ENCODE peak calls at places on chromosomes 4 and X, in seven cellular contexts. V is thoracic aorta, M is WTC11, T is mucosa of descending colon, K is HFFc6, Y is activated B cell treated with CpG ODN at 0.5 μM for 24 hours, S is A549. Q is an unnamed sample.

GRCh38 chr4:11297627-11298026 is 131.1 kb downstream of the HS3ST1 start:
- DNase-seq in V (no peak), K (no peak), Y (no peak), S (no peak), M (no peak), T (no peak), Q (no peak)

GRCh38 chrX:65034641-65035450 is 58.6 kb upstream of the ZC4H2 start:
- DNase-seq in Y (peak), V (no peak), M (peak), S (peak), T (peak), K (peak), Q (peak)

GRCh38 chr4:43990968-43991367 is 457.6 kb downstream of the KCTD8 start:
- DNase-seq in Y (no peak), K (no peak), S (no peak), V (no peak), T (no peak), M (no peak), Q (no peak)

GRCh38 chrX:101550825-101551767 is 749 bp downstream of the ARMCX1 start:
- DNase-seq in V (no peak), T (peak), S (no peak), M (peak), Y (no peak), K (peak), Q (no peak)

GRCh38 chr4:958836-959337 is 14.5 kb downstream of the DGKQ start:
- DNase-seq in V (no peak), T (no peak), K (no peak), Y (no peak), M (no peak), S (no peak), Q (no peak)

GRCh38 chr4:95478679-95479078 is 70.1 kb downstream of the UNC5C start:
- DNase-seq in K (no peak), S (no peak), T (no peak), M (no peak), V (no peak), Y (no peak), Q (no peak)

GRCh38 chr4:139458999-139459398 is 5.1 kb downstream of the RAB33B start:
- DNase-seq in V (no peak), T (no peak), S (no peak), M (no peak), Y (no peak), K (peak), Q (no peak)

GRCh38 chr4:22501715-22502095 is 14.2 kb downstream of the ADGRA3 start:
- DNase-seq in M (no peak), T (no peak), S (no peak), V (no peak), K (no peak), Y (no peak), Q (no peak)

GRCh38 chr4:165394275-165394674 is 15.5 kb downstream of the CPE start:
- DNase-seq in K (no peak), V (no peak), Y (no peak), S (no peak), T (no peak), M (no peak), Q (no peak)

GRCh38 chrX:129953881-129954280 is 28.6 kb upstream of the BCORL1 start:
- DNase-seq in S (no peak), Y (no peak), V (no peak), M (no peak), T (no peak), K (no peak), Q (no peak)

GRCh38 chr4:76784237-76784636 is 113.7 kb downstream of the SOWAHB start:
- DNase-seq in S (no peak), K (no peak), M (peak), V (no peak), Y (no peak), T (no peak), Q (no peak)

GRCh38 chrX:13000311-13000811 is 25.5 kb downstream of the TMSB4X start:
- DNase-seq in S (no peak), T (no peak), Y (no peak), K (no peak), V (no peak), M (no peak), Q (no peak)

GRCh38 chr4:89486042-89486441 is 178.4 kb upstream of the GPRIN3 start:
- DNase-seq in V (no peak), K (peak), T (no peak), M (no peak), Y (no peak), S (no peak), Q (no peak)

GRCh38 chr4:87882321-87882720 is 49.6 kb downstream of the MEPE start:
- DNase-seq in V (no peak), Y (no peak), K (peak), T (no peak), M (no peak), S (no peak), Q (no peak)

GRCh38 chr4:53459548-53459947 is 82.1 kb downstream of the FIP1L1 start:
- DNase-seq in S (no peak), T (no peak), K (peak), M (no peak), Y (no peak), V (no peak), Q (no peak)

GRCh38 chr4:150176559-150176958 is 98.3 kb downstream of the DCLK2 start:
- DNase-seq in S (no peak), V (no peak), M (no peak), K (peak), T (no peak), Y (no peak), Q (no peak)

GRCh38 chr4:141473952-141474351 is 162.4 kb upstream of the IL15 start:
- DNase-seq in Y (no peak), S (no peak), K (peak), V (no peak), T (no peak), M (no peak), Q (no peak)

GRCh38 chr4:175290401-175290800 is 372.2 kb downstream of the ADAM29 start:
- DNase-seq in V (no peak), T (no peak), Y (no peak), K (no peak), S (no peak), M (no peak), Q (no peak)

GRCh38 chrX:70960728-70961127 is 29.8 kb upstream of the SLC7A3 start:
- DNase-seq in Y (no peak), M (no peak), K (no peak), T (no peak), S (no peak), V (no peak), Q (no peak)

GRCh38 chrX:10549280-10549679 is 71.1 kb downstream of the MID1 start:
- DNase-seq in Y (no peak), T (peak), S (no peak), K (peak), V (no peak), M (no peak), Q (no peak)

GRCh38 chr4:145937990-145938611 is 522 bp downstream of the ZNF827 start:
- DNase-seq in V (no peak), T (peak), K (no peak), Y (peak), S (no peak), M (peak), Q (peak)

GRCh38 chrX:68504237-68504636 is 5.4 kb downstream of the YIPF6 start:
- DNase-seq in Y (no peak), M (no peak), K (peak), S (peak), T (no peak), V (no peak), Q (no peak)

GRCh38 chrX:68511255-68511654 is 12.4 kb downstream of the YIPF6 start:
- DNase-seq in T (no peak), M (peak), V (no peak), Y (no peak), S (peak), K (no peak), Q (no peak)

GRCh38 chrX:68503830-68504229 is 5.0 kb downstream of the YIPF6 start:
- DNase-seq in M (no peak), V (no peak), S (no peak), Y (no peak), T (no peak), K (no peak), Q (no peak)

GRCh38 chrX:68508799-68509198 is 9.9 kb downstream of the YIPF6 start:
- DNase-seq in S (no peak), Y (no peak), K (peak), V (no peak), M (no peak), T (no peak), Q (no peak)

GRCh38 chrX:68506649-68507048 is 7.8 kb downstream of the YIPF6 start:
- DNase-seq in K (no peak), T (no peak), M (no peak), V (no peak), S (no peak), Y (no peak), Q (no peak)
- TF ChIP-seq CTCF in K (no peak), T (no peak), M (no peak), V (no peak), S (no peak), Y (no peak), Q (no peak)

GRCh38 chrX:132022115-132022862 is 813 bp upstream of the STK26 start:
- DNase-seq in K (no peak), M (peak), S (peak), V (no peak), T (no peak), Y (no peak), Q (no peak)
- TF ChIP-seq CTCF in K (peak), M (no peak), S (peak), V (no peak), T (no peak), Y (no peak), Q (no peak)

GRCh38 chr4:4327652-4328121 is 37.6 kb downstream of the ZBTB49 start:
- DNase-seq in Y (no peak), S (peak), T (peak), M (peak), V (no peak), K (no peak), Q (no peak)
- TF ChIP-seq CTCF in Y (no peak), S (no peak), T (no peak), M (no peak), V (no peak), K (peak), Q (no peak)

GRCh38 chr4:107037188-107037587 is 1.1 kb upstream of the DKK2 start:
- DNase-seq in S (no peak), M (peak), Y (no peak), K (peak), T (peak), V (no peak), Q (peak)
- TF ChIP-seq CTCF in S (no peak), M (no peak), Y (no peak), K (peak), T (no peak), V (peak), Q (no peak)

DNA sequence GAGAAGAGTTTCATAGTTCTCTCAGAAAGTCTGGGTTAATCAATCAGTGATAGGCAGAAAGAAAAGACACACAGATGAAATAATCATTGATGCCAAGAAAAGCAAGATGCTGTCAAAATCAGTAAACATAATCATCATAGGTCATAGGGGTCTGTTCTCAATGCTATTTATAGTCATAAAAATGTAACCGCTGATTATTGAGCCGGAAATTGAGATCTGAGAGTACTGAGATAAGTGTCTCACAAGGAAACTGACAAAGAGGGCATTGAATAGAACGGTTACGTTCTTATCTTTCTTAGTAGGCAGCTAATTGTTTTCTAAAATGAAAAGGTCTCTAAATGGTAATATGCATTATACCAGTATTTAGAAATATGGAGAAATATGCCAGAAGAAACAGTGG is 1686.1 kb upstream of the AGA start:
- DNase-seq in V (no peak), T (no peak), K (no peak), S (no peak), M (no peak), Y (no peak), Q (no peak)
- TF ChIP-seq CTCF in V (no peak), T (no peak), K (no peak), S (no peak), M (no peak), Y (no peak), Q (no peak)

GRCh38 chr4:47471064-47471463 is 7.6 kb upstream of the COMMD8 start:
- DNase-seq in K (no peak), V (no peak), M (no peak), Y (no peak), S (no peak), T (no peak), Q (no peak)

GRCh38 chr4:47471591-47471990 is 8.1 kb upstream of the COMMD8 start:
- DNase-seq in K (no peak), S (no peak), Y (no peak), T (no peak), M (no peak), V (no peak), Q (no peak)

GRCh38 chr4:47475411-47475810 is 9.7 kb upstream of the ATP10D start:
- DNase-seq in K (no peak), M (no peak), V (no peak), T (no peak), Y (no peak), S (no peak), Q (no peak)

GRCh38 chr4:47474799-47475198 is 10.3 kb upstream of the ATP10D start:
- DNase-seq in K (no peak), V (no peak), T (no peak), M (no peak), Y (no peak), S (no peak), Q (no peak)

GRCh38 chr4:47473351-47473750 is 9.8 kb upstream of the COMMD8 start:
- DNase-seq in V (no peak), Y (no peak), T (no peak), K (no peak), M (no peak), S (no peak), Q (no peak)
- TF ChIP-seq CTCF in V (no peak), Y (no peak), T (no peak), K (no peak), M (no peak), S (no peak), Q (no peak)

DNA sequence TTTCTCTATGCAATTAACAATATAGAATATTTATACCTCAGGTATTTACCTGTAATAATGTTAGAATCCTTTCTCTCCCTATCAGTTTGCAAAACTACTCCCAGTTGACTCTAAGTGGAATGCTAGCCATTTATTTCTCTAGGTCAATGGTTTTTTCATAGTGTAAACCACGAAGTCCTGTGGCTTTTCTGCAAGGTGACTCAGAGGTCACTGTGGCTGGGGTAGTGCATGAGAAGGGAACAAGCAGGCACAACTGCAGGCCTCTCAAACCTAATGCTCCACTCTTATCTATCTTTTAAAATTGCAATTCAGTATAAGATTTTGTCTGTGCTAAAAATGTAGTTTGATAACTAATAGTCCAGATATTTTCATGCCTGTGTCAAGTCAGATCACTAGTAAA is 159.4 kb downstream of the ANTXR2 start:
- DNase-seq in V (no peak), K (peak), T (no peak), Y (no peak), M (no peak), S (no peak), Q (no peak)
- TF ChIP-seq CTCF in V (no peak), K (no peak), T (no peak), Y (no peak), M (no peak), S (no peak), Q (no peak)

DNA sequence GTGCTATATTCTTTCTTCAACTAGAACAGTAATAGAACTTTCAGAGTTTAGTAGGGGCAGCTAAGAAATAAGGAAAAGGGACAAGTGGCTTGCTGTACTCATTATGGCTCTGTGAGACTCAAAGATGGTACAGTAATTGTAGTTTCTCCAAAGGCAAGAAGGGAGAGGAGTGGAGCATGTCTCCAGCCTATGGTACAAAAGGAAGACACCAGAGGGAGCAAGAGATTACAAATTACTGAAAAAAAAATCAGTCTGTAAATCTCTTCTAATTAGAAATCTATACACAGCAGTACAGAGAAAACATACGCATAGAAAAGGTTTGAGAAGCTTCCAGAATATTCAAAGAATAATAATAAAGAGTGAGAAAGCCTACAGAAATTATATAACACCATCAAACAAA is 61.4 kb downstream of the KLHL4 start:
- DNase-seq in Y (no peak), V (no peak), K (no peak), M (no peak), S (no peak), T (no peak), Q (no peak)
- TF ChIP-seq CTCF in Y (no peak), V (no peak), K (no peak), M (no peak), S (no peak), T (no peak), Q (peak)

DNA sequence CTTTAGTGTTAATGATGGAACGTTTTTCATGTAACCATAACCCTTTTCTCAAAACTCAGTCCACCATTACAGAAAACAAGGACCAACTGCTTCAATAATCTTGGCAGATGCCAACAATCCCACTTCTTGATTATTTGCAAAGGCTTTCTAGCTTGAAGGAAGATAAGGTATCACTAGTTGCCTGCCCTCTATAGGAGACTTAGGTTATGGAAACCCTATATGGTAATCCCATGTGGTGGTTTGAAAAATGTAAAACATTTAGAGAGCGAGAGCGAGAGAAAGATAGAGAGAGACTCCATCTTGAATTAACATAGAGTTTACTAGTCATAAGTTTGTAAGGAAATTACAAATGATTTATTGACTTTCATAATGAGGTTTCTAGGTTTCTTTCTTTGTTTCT is 1627.5 kb upstream of the TENM3 start:
- DNase-seq in K (no peak), V (no peak), Y (no peak), T (no peak), M (no peak), S (no peak), Q (no peak)
- TF ChIP-seq CTCF in K (no peak), V (no peak), Y (no peak), T (no peak), M (no peak), S (no peak), Q (no peak)

GRCh38 chr4:172865531-172866127 is 303.0 kb upstream of the GALNT7 start:
- DNase-seq in V (no peak), M (no peak), Y (no peak), K (no peak), S (no peak), T (no peak), Q (no peak)
- TF ChIP-seq CTCF in V (no peak), M (no peak), Y (no peak), K (no peak), S (no peak), T (no peak), Q (no peak)